ENCODE peak calls at places on chromosomes 16 and 17, in eight cellular contexts. U is K562, G is midbrain, J is foreskin fibroblast, S is pancreas, M is HEK293T, Y is KBM-7, H is BE2C. W is an unnamed sample.

GRCh38 chr17:30551666-30552339 is 74.6 kb downstream of the GOSR1 start:
- DNase-seq in U (no peak), G (no peak), J (no peak), S (no peak), M (no peak), Y (no peak), H (no peak), W (no peak)

GRCh38 chr16:15777533-15778203 is 79.2 kb downstream of the MYH11 start:
- DNase-seq in U (peak; percentile 76), G (no peak), J (peak; percentile 66), S (no peak), M (peak; percentile 62), Y (peak; percentile 78), H (peak; percentile 58), W (peak; percentile 25)

GRCh38 chr16:84836234-84836647 is 16.5 kb downstream of the CRISPLD2 start:
- DNase-seq in U (no peak), G (no peak), J (peak; percentile 99), S (peak; percentile 41), M (no peak), Y (no peak), H (no peak), W (no peak)

GRCh38 chr16:9489823-9490467 is 398.5 kb downstream of the HAPSTR1 start:
- DNase-seq in U (no peak), G (peak; percentile 59), J (no peak), S (peak; percentile 11), M (no peak), Y (no peak), H (no peak), W (no peak)

GRCh38 chr16:65069090-65069489 is 52.8 kb downstream of the CDH11 start:
- DNase-seq in U (no peak), G (no peak), J (peak; percentile 85), S (no peak), M (no peak), Y (no peak), H (no peak), W (no peak)

GRCh38 chr17:38898812-38899348 is 26.5 kb upstream of the LASP1NB start:
- DNase-seq in U (peak; percentile 82), G (no peak), J (no peak), S (no peak), M (no peak), Y (peak; percentile 93), H (no peak), W (peak; percentile 96)

GRCh38 chr16:55655709-55656694 is at the start of gene SLC6A2:
- DNase-seq in U (no peak), G (no peak), J (peak; percentile 9), S (no peak), M (peak; percentile 34), Y (no peak), H (peak; percentile 97), W (peak; percentile 30)

GRCh38 chr17:61678339-61678738 is 87.3 kb upstream of the NACA2 start:
- DNase-seq in U (no peak), G (no peak), J (no peak), S (no peak), M (no peak), Y (no peak), H (no peak), W (no peak)

GRCh38 chr16:86222541-86222940 is 287.8 kb upstream of the FOXF1 start:
- DNase-seq in U (no peak), G (no peak), J (peak; percentile 70), S (no peak), M (no peak), Y (no peak), H (no peak), W (no peak)

GRCh38 chr17:17913695-17914332 is 58.4 kb downstream of the TOM1L2 start:
- DNase-seq in U (peak; percentile 91), G (no peak), J (peak; percentile 95), S (peak; percentile 58), M (peak; percentile 81), Y (peak; percentile 66), H (peak; percentile 83), W (peak; percentile 48)

GRCh38 chr17:75681289-75681688 is 14.2 kb downstream of the SAP30BP start:
- DNase-seq in U (no peak), G (no peak), J (peak; percentile 84), S (no peak), M (no peak), Y (no peak), H (no peak), W (no peak)

GRCh38 chr17:35734396-35734795 is 3.0 kb downstream of the RASL10B start:
- DNase-seq in U (no peak), G (no peak), J (no peak), S (no peak), M (no peak), Y (no peak), H (no peak), W (no peak)

GRCh38 chr16:80751167-80751566 is 53.2 kb downstream of the CDYL2 start:
- DNase-seq in U (no peak), G (peak; percentile 23), J (peak; percentile 74), S (no peak), M (no peak), Y (no peak), H (no peak), W (no peak)

GRCh38 chr17:17648762-17649161 is 32.5 kb upstream of the RAI1 start:
- DNase-seq in U (no peak), G (no peak), J (peak; percentile 66), S (no peak), M (no peak), Y (no peak), H (no peak), W (no peak)